ENCODE peak calls at places on chromosomes 5 and 9, in six cellular contexts. A is astrocyte, Z is A549, T is PC-9, S is IMR-90, F is cardiac muscle cell. J is an unnamed sample.

GRCh38 chr5:82911902-82912301 is 165.3 kb downstream of the TMEM167A start:
- DNase-seq in F (no peak), T (no peak), S (no peak), Z (no peak), A (no peak), J (no peak)

GRCh38 chr9:93123561-93124283 is 10.3 kb downstream of the NINJ1 start:
- DNase-seq in T (no peak), Z (no peak), A (no peak), S (no peak), F (no peak), J (no peak)

GRCh38 chr5:120096413-120096812 is 367.7 kb upstream of the PRR16 start:
- DNase-seq in S (peak), A (peak), T (no peak), F (no peak), Z (peak), J (no peak)

GRCh38 chr5:143703659-143704058 is 108.3 kb upstream of the HMHB1 start:
- DNase-seq in F (no peak), A (no peak), T (no peak), Z (no peak), S (no peak), J (no peak)

GRCh38 chr5:89866410-89866809 is 543.1 kb downstream of the CETN3 start:
- DNase-seq in Z (no peak), S (no peak), T (no peak), F (no peak), A (no peak), J (no peak)

GRCh38 chr5:14669975-14670374 is 5.5 kb downstream of the OTULIN start:
- DNase-seq in A (peak), Z (no peak), F (no peak), T (no peak), S (peak), J (no peak)

GRCh38 chr9:6226696-6227095 is 11.1 kb downstream of the IL33 start:
- DNase-seq in S (peak), Z (no peak), T (no peak), F (no peak), A (peak), J (no peak)

GRCh38 chr9:100739666-100740065 is 161.8 kb downstream of the CAVIN4 start:
- DNase-seq in T (peak), A (no peak), Z (no peak), S (no peak), F (no peak), J (peak)

GRCh38 chr5:34526682-34527305 is 129.3 kb upstream of the RAI14 start:
- DNase-seq in F (no peak), S (no peak), A (peak), T (peak), Z (no peak), J (no peak)

GRCh38 chr5:141880961-141881801 is 3.0 kb upstream of the PCDH1 start:
- DNase-seq in Z (no peak), F (no peak), S (no peak), A (no peak), T (no peak), J (no peak)

GRCh38 chr9:89422151-89422918 is 75.6 kb downstream of the SEMA4D start:
- DNase-seq in A (peak), F (no peak), S (peak), T (no peak), Z (no peak), J (no peak)

GRCh38 chr5:142915840-142916424 is 145.8 kb downstream of the ARHGAP26 start:
- DNase-seq in T (no peak), A (no peak), Z (peak), F (peak), S (peak), J (peak)

GRCh38 chr5:150999704-151000452 is 20.5 kb upstream of the GPX3 start:
- DNase-seq in Z (no peak), S (peak), F (no peak), T (no peak), A (no peak), J (no peak)

GRCh38 chr5:58455966-58456365 is 3.9 kb downstream of the PLK2 start:
- DNase-seq in A (peak), T (no peak), Z (no peak), F (no peak), S (no peak), J (no peak)

GRCh38 chr9:6502399-6502798 is 89.4 kb downstream of the UHRF2 start:
- DNase-seq in T (peak), Z (peak), A (no peak), S (peak), F (no peak), J (no peak)

GRCh38 chr5:79546782-79547428 is 33.0 kb upstream of the HOMER1 start:
- DNase-seq in F (no peak), A (no peak), T (no peak), Z (no peak), S (peak), J (no peak)

GRCh38 chr5:127136908-127137307 is 63.6 kb upstream of the C5orf63 start:
- DNase-seq in A (no peak), S (no peak), T (no peak), F (no peak), Z (no peak), J (no peak)

GRCh38 chr5:181246276-181247050 is 2.8 kb upstream of the RACK1 start:
- DNase-seq in T (peak), Z (peak), A (peak), S (peak), F (peak), J (peak)

GRCh38 chr9:136372561-136373299 is 739 bp downstream of the CARD9 start:
- DNase-seq in Z (peak), T (peak), A (peak), F (peak), S (peak), J (peak)

GRCh38 chr9:81682177-81682576 is 7.2 kb downstream of the TLE1 start:
- DNase-seq in T (no peak), Z (no peak), A (no peak), F (no peak), S (no peak), J (no peak)

GRCh38 chr9:37414503-37414943 is 8.0 kb upstream of the GRHPR start:
- DNase-seq in F (no peak), A (no peak), T (no peak), Z (no peak), S (no peak), J (no peak)

GRCh38 chr9:37419204-37419603 is 3.3 kb upstream of the GRHPR start:
- DNase-seq in T (no peak), Z (no peak), S (no peak), F (no peak), A (no peak), J (no peak)

GRCh38 chr9:37417857-37418618 is 4.5 kb upstream of the GRHPR start:
- DNase-seq in A (no peak), F (no peak), Z (peak), S (no peak), T (peak), J (no peak)

GRCh38 chr9:37415011-37415719 is 7.3 kb upstream of the GRHPR start:
- DNase-seq in Z (peak), S (peak), A (peak), T (peak), F (peak), J (peak)

DNA sequence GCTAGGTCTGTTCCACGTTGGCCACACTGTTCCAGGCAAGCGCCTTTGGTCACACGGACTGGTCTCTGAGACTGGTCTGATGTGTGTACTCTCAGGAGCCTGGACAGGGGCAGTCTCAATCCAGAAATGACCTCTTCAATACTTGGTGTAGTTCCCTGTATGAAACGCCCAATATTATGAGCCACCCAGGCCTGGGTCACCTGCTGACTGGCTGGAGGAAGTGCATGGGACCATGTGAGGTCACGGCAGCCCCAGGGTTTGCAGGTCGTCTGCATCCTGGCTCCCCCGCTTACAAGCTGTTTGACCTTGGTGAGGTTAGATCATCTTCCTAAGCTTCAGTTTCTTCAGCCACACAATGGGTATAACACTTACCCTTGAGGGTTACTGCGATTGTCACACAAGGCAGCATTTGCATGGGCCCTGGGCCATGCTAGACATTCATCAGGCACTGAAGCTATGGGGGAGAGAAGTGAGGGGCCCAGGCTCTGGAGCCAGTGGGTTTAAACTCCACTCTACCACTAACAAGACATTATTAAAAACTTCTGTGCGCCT is 5.2 kb upstream of the GRHPR start:
- DNase-seq in A (no peak), S (no peak), T (no peak), F (no peak), Z (no peak), J (no peak)
- TF ChIP-seq CTCF in A (no peak), S (no peak), T (no peak), F (no peak), Z (no peak), J (no peak)

DNA sequence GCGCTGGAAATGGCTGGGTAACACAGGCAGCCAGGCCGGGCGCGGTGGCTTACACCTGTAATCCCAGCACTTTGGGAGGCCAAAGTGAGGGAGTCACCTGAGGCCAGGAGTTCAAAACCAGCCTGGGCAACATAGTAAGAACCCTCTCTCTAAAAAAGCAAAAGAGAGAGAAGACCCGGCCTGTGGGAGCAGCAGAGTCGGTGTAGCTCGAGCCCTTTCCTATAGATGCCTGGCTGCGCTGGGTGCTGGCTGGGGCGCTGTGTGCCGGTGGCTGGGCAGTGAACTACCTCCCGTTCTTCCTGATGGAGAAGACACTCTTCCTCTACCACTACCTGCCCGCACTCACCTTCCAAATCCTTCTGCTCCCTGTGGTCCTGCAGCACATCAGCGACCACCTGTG is 9.2 kb downstream of the UCK1 start:
- DNase-seq in T (no peak), A (no peak), S (no peak), Z (no peak), F (no peak), J (no peak)
- TF ChIP-seq CTCF in T (no peak), A (no peak), S (no peak), Z (no peak), F (no peak), J (no peak)

GRCh38 chr5:167241436-167242067 is 1049.9 kb upstream of the WWC1 start:
- DNase-seq in S (no peak), A (no peak), Z (no peak), T (no peak), F (no peak), J (no peak)

GRCh38 chr5:167248262-167248661 is 1043.2 kb upstream of the WWC1 start:
- DNase-seq in F (no peak), T (no peak), A (no peak), S (no peak), Z (no peak), J (no peak)

GRCh38 chr5:167245871-167246270 is 1045.6 kb upstream of the WWC1 start:
- DNase-seq in A (no peak), T (no peak), S (no peak), Z (no peak), F (peak), J (peak)

GRCh38 chr5:167244583-167244982 is 1046.9 kb upstream of the WWC1 start:
- DNase-seq in F (peak), S (no peak), A (no peak), T (no peak), Z (no peak), J (peak)
- TF ChIP-seq CTCF in F (peak), S (peak), A (peak), T (no peak), Z (no peak), J (no peak)

DNA sequence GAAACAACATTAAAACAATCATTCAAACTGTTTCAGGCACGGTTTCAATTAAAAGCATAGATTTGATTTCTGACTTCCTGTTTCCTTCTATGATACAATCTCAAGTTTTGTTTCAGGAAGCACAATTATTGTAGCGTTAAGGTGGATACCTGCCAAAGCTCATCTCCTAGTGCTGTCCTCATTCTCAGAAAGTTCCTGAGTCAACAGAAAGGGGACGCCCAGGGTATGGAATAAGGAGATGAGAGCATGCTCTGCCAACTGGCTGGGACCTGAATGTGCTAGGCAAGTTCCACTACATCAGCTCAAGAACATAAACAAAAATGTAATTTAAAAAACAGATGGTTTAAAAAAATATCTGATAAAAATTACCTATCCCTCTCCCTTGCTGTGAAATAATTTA is 2.1 kb upstream of the TRIM14 start:
- DNase-seq in S (no peak), A (no peak), T (peak), Z (peak), F (no peak), J (no peak)
- TF ChIP-seq CTCF in S (no peak), A (no peak), T (no peak), Z (no peak), F (no peak), J (no peak)

J was measured in Calu3.